ENCODE peak calls at places on chromosome 10, in four cellular contexts. E is heart left ventricle; P is neuronal stem cell; S is stimulated activated CD4-positive, alpha-beta T cell treated with anti-CD3 and anti-CD28 coated beads, Interleukin-2, amount 100 ng/mL, for 48 hours. D is an unnamed sample.

GRCh38 chr10:70255329-70256299 is 22.4 kb upstream of the PPA1 start:
- DNase-seq in S (no peak), E (no peak), P (no peak), D (no peak)

GRCh38 chr10:18583575-18584270 is 67.7 kb downstream of the NSUN6 start:
- DNase-seq in P (no peak), E (no peak), S (no peak), D (no peak)

GRCh38 chr10:88318803-88319202 is 264.3 kb downstream of the RNLS start:
- DNase-seq in P (no peak), E (no peak), S (no peak), D (no peak)

GRCh38 chr10:132478341-132479023 is 59.1 kb upstream of the INPP5A start:
- DNase-seq in E (peak; percentile 9), P (no peak), S (no peak), D (no peak)

GRCh38 chr10:103542764-103543616 is 49.5 kb downstream of the NEURL1 start:
- DNase-seq in P (peak; percentile 32), E (peak; percentile 38), S (peak; percentile 30), D (peak; percentile 71)

GRCh38 chr10:67506083-67506756 is 189.8 kb downstream of the CTNNA3 start:
- DNase-seq in E (no peak), S (no peak), P (no peak), D (no peak)

GRCh38 chr10:26457088-26457487 is 18.9 kb downstream of the APBB1IP start:
- DNase-seq in S (no peak), E (no peak), P (no peak), D (no peak)

GRCh38 chr10:62614389-62615157 is 189.9 kb upstream of the ADO start:
- DNase-seq in E (no peak), P (no peak), S (peak; percentile 28), D (no peak)

D was measured in anterior cingulate cortex.